ENCODE peak calls at places on chromosomes 5 and 9, in ten cellular contexts. One of them, this sample, is unnamed.

GRCh38 chr9:130290353-130291181 is 25.0 kb downstream of the HMCN2 start:
- DNase-seq in lower lobe of right lung: peak
- DNase-seq in neural progenitor cell: no peak
- DNase-seq in MM.1S: no peak
- DNase-seq in progenitor cell of endocrine pancreas: no peak
- DNase-seq in thyroid gland: no peak
- DNase-seq in mammary epithelial cell: no peak
- DNase-seq in AG10803: peak
- DNase-seq in mesothelial cell of epicardium: no peak
- DNase-seq in B cell: no peak
- DNase-seq in this sample: no peak

GRCh38 chr5:149441986-149442385 is 62.9 kb upstream of the IL17B start:
- DNase-seq in AG10803: no peak
- DNase-seq in B cell: no peak
- DNase-seq in neural progenitor cell: no peak
- DNase-seq in thyroid gland: no peak
- DNase-seq in mammary epithelial cell: peak
- DNase-seq in MM.1S: no peak
- DNase-seq in mesothelial cell of epicardium: no peak
- DNase-seq in progenitor cell of endocrine pancreas: no peak
- DNase-seq in lower lobe of right lung: no peak
- DNase-seq in this sample: no peak

GRCh38 chr5:1523793-1524480 is at the start of gene LPCAT1:
- DNase-seq in MM.1S: peak
- DNase-seq in progenitor cell of endocrine pancreas: peak
- DNase-seq in thyroid gland: peak
- DNase-seq in neural progenitor cell: peak
- DNase-seq in mammary epithelial cell: peak
- DNase-seq in mesothelial cell of epicardium: peak
- DNase-seq in lower lobe of right lung: peak
- DNase-seq in B cell: peak
- DNase-seq in AG10803: peak
- DNase-seq in this sample: peak

GRCh38 chr5:160326981-160327380 is 14.6 kb upstream of the CCNJL start:
- DNase-seq in MM.1S: no peak
- DNase-seq in thyroid gland: no peak
- DNase-seq in neural progenitor cell: no peak
- DNase-seq in progenitor cell of endocrine pancreas: no peak
- DNase-seq in B cell: no peak
- DNase-seq in lower lobe of right lung: no peak
- DNase-seq in AG10803: no peak
- DNase-seq in mesothelial cell of epicardium: no peak
- DNase-seq in mammary epithelial cell: no peak
- DNase-seq in this sample: no peak

GRCh38 chr5:157384971-157385709 is 74.9 kb upstream of the NIPAL4 start:
- DNase-seq in lower lobe of right lung: no peak
- DNase-seq in mammary epithelial cell: peak
- DNase-seq in progenitor cell of endocrine pancreas: no peak
- DNase-seq in B cell: no peak
- DNase-seq in neural progenitor cell: no peak
- DNase-seq in thyroid gland: peak
- DNase-seq in AG10803: peak
- DNase-seq in MM.1S: no peak
- DNase-seq in mesothelial cell of epicardium: peak
- DNase-seq in this sample: no peak

GRCh38 chr5:120017523-120017922 is 388.2 kb downstream of the FAM170A start:
- DNase-seq in neural progenitor cell: no peak
- DNase-seq in AG10803: peak
- DNase-seq in B cell: no peak
- DNase-seq in mammary epithelial cell: peak
- DNase-seq in lower lobe of right lung: no peak
- DNase-seq in progenitor cell of endocrine pancreas: no peak
- DNase-seq in thyroid gland: no peak
- DNase-seq in MM.1S: no peak
- DNase-seq in mesothelial cell of epicardium: no peak
- DNase-seq in this sample: no peak

GRCh38 chr5:14816999-14817761 is 54.4 kb downstream of the ANKH start:
- DNase-seq in mesothelial cell of epicardium: no peak
- DNase-seq in AG10803: peak
- DNase-seq in MM.1S: no peak
- DNase-seq in mammary epithelial cell: peak
- DNase-seq in thyroid gland: peak
- DNase-seq in progenitor cell of endocrine pancreas: no peak
- DNase-seq in B cell: no peak
- DNase-seq in neural progenitor cell: no peak
- DNase-seq in lower lobe of right lung: no peak
- DNase-seq in this sample: no peak

GRCh38 chr9:133677126-133678010 is 41.2 kb downstream of the DBH start:
- DNase-seq in MM.1S: no peak
- DNase-seq in neural progenitor cell: no peak
- DNase-seq in mesothelial cell of epicardium: no peak
- DNase-seq in mammary epithelial cell: no peak
- DNase-seq in AG10803: no peak
- DNase-seq in B cell: no peak
- DNase-seq in lower lobe of right lung: peak
- DNase-seq in progenitor cell of endocrine pancreas: no peak
- DNase-seq in thyroid gland: no peak
- DNase-seq in this sample: no peak

GRCh38 chr5:1019001-1019651 is 10.5 kb downstream of the NKD2 start:
- DNase-seq in neural progenitor cell: no peak
- DNase-seq in AG10803: no peak
- DNase-seq in mesothelial cell of epicardium: no peak
- DNase-seq in thyroid gland: no peak
- DNase-seq in MM.1S: no peak
- DNase-seq in B cell: no peak
- DNase-seq in progenitor cell of endocrine pancreas: no peak
- DNase-seq in lower lobe of right lung: peak
- DNase-seq in mammary epithelial cell: no peak
- DNase-seq in this sample: no peak

GRCh38 chr9:121498487-121499176 is 1.0 kb downstream of the GGTA1 start:
- DNase-seq in B cell: peak
- DNase-seq in AG10803: peak
- DNase-seq in MM.1S: no peak
- DNase-seq in mesothelial cell of epicardium: peak
- DNase-seq in lower lobe of right lung: peak
- DNase-seq in neural progenitor cell: peak
- DNase-seq in mammary epithelial cell: peak
- DNase-seq in progenitor cell of endocrine pancreas: no peak
- DNase-seq in thyroid gland: peak
- DNase-seq in this sample: peak

GRCh38 chr9:69671904-69672827 is at the start of gene APBA1:
- DNase-seq in thyroid gland: peak
- DNase-seq in mammary epithelial cell: peak
- DNase-seq in B cell: peak
- DNase-seq in MM.1S: peak
- DNase-seq in progenitor cell of endocrine pancreas: peak
- DNase-seq in mesothelial cell of epicardium: peak
- DNase-seq in AG10803: peak
- DNase-seq in lower lobe of right lung: peak
- DNase-seq in neural progenitor cell: peak
- DNase-seq in this sample: peak

GRCh38 chr5:143592648-143593047 is 189.2 kb upstream of the NR3C1 start:
- DNase-seq in B cell: no peak
- DNase-seq in mesothelial cell of epicardium: no peak
- DNase-seq in AG10803: peak
- DNase-seq in lower lobe of right lung: no peak
- DNase-seq in neural progenitor cell: no peak
- DNase-seq in mammary epithelial cell: no peak
- DNase-seq in progenitor cell of endocrine pancreas: no peak
- DNase-seq in MM.1S: peak
- DNase-seq in thyroid gland: no peak
- DNase-seq in this sample: no peak

GRCh38 chr9:133526721-133527321 is 2.1 kb upstream of the MYMK start:
- DNase-seq in AG10803: no peak
- DNase-seq in neural progenitor cell: no peak
- DNase-seq in lower lobe of right lung: no peak
- DNase-seq in mesothelial cell of epicardium: no peak
- DNase-seq in thyroid gland: no peak
- DNase-seq in MM.1S: no peak
- DNase-seq in B cell: no peak
- DNase-seq in progenitor cell of endocrine pancreas: no peak
- DNase-seq in mammary epithelial cell: no peak
- DNase-seq in this sample: no peak

GRCh38 chr9:95488971-95489370 is 27.8 kb downstream of the PTCH1 start:
- DNase-seq in lower lobe of right lung: no peak
- DNase-seq in neural progenitor cell: no peak
- DNase-seq in AG10803: no peak
- DNase-seq in B cell: no peak
- DNase-seq in MM.1S: no peak
- DNase-seq in mammary epithelial cell: no peak
- DNase-seq in progenitor cell of endocrine pancreas: no peak
- DNase-seq in thyroid gland: no peak
- DNase-seq in mesothelial cell of epicardium: no peak
- DNase-seq in this sample: no peak

GRCh38 chr9:12819436-12820185 is 44.8 kb downstream of the LURAP1L start:
- DNase-seq in MM.1S: peak
- DNase-seq in progenitor cell of endocrine pancreas: no peak
- DNase-seq in B cell: no peak
- DNase-seq in thyroid gland: no peak
- DNase-seq in neural progenitor cell: peak
- DNase-seq in lower lobe of right lung: no peak
- DNase-seq in AG10803: peak
- DNase-seq in mammary epithelial cell: no peak
- DNase-seq in mesothelial cell of epicardium: no peak
- DNase-seq in this sample: peak

GRCh38 chr9:135087899-135088347 is 455 bp downstream of the OLFM1 start:
- DNase-seq in AG10803: no peak
- DNase-seq in thyroid gland: no peak
- DNase-seq in progenitor cell of endocrine pancreas: no peak
- DNase-seq in neural progenitor cell: peak
- DNase-seq in mesothelial cell of epicardium: no peak
- DNase-seq in mammary epithelial cell: no peak
- DNase-seq in MM.1S: no peak
- DNase-seq in lower lobe of right lung: no peak
- DNase-seq in B cell: no peak
- DNase-seq in this sample: no peak

GRCh38 chr5:43802119-43802518 is 199.1 kb downstream of the NNT start:
- DNase-seq in progenitor cell of endocrine pancreas: no peak
- DNase-seq in mammary epithelial cell: peak
- DNase-seq in AG10803: peak
- DNase-seq in MM.1S: no peak
- DNase-seq in thyroid gland: no peak
- DNase-seq in lower lobe of right lung: no peak
- DNase-seq in neural progenitor cell: no peak
- DNase-seq in mesothelial cell of epicardium: no peak
- DNase-seq in B cell: no peak
- DNase-seq in this sample: no peak

GRCh38 chr5:40991168-40991980 is 79.8 kb downstream of the MROH2B start:
- DNase-seq in AG10803: no peak
- DNase-seq in neural progenitor cell: no peak
- DNase-seq in lower lobe of right lung: no peak
- DNase-seq in mesothelial cell of epicardium: no peak
- DNase-seq in B cell: no peak
- DNase-seq in mammary epithelial cell: peak
- DNase-seq in MM.1S: no peak
- DNase-seq in thyroid gland: peak
- DNase-seq in progenitor cell of endocrine pancreas: no peak
- DNase-seq in this sample: no peak

GRCh38 chr5:141373673-141374317 is at the start of gene PCDHGA6:
- DNase-seq in neural progenitor cell: no peak
- DNase-seq in lower lobe of right lung: no peak
- DNase-seq in MM.1S: peak
- DNase-seq in mammary epithelial cell: peak
- DNase-seq in B cell: no peak
- DNase-seq in thyroid gland: no peak
- DNase-seq in progenitor cell of endocrine pancreas: no peak
- DNase-seq in mesothelial cell of epicardium: no peak
- DNase-seq in AG10803: peak
- DNase-seq in this sample: no peak
- TF ChIP-seq CTCF in neural progenitor cell: no peak
- TF ChIP-seq CTCF in lower lobe of right lung: peak
- TF ChIP-seq CTCF in MM.1S: peak
- TF ChIP-seq CTCF in mammary epithelial cell: peak
- TF ChIP-seq CTCF in B cell: peak
- TF ChIP-seq CTCF in thyroid gland: no peak
- TF ChIP-seq CTCF in progenitor cell of endocrine pancreas: no peak
- TF ChIP-seq CTCF in mesothelial cell of epicardium: no peak
- TF ChIP-seq CTCF in AG10803: peak
- TF ChIP-seq CTCF in this sample: peak

GRCh38 chr5:179908528-179908927 is 831 bp upstream of the TBC1D9B start:
- DNase-seq in neural progenitor cell: peak
- DNase-seq in progenitor cell of endocrine pancreas: peak
- DNase-seq in B cell: no peak
- DNase-seq in lower lobe of right lung: no peak
- DNase-seq in thyroid gland: peak
- DNase-seq in mammary epithelial cell: no peak
- DNase-seq in MM.1S: no peak
- DNase-seq in mesothelial cell of epicardium: no peak
- DNase-seq in AG10803: no peak
- DNase-seq in this sample: no peak
- TF ChIP-seq CTCF in neural progenitor cell: peak
- TF ChIP-seq CTCF in progenitor cell of endocrine pancreas: peak
- TF ChIP-seq CTCF in B cell: no peak
- TF ChIP-seq CTCF in lower lobe of right lung: no peak
- TF ChIP-seq CTCF in thyroid gland: no peak
- TF ChIP-seq CTCF in mammary epithelial cell: no peak
- TF ChIP-seq CTCF in MM.1S: peak
- TF ChIP-seq CTCF in mesothelial cell of epicardium: no peak
- TF ChIP-seq CTCF in AG10803: no peak
- TF ChIP-seq CTCF in this sample: no peak

DNA sequence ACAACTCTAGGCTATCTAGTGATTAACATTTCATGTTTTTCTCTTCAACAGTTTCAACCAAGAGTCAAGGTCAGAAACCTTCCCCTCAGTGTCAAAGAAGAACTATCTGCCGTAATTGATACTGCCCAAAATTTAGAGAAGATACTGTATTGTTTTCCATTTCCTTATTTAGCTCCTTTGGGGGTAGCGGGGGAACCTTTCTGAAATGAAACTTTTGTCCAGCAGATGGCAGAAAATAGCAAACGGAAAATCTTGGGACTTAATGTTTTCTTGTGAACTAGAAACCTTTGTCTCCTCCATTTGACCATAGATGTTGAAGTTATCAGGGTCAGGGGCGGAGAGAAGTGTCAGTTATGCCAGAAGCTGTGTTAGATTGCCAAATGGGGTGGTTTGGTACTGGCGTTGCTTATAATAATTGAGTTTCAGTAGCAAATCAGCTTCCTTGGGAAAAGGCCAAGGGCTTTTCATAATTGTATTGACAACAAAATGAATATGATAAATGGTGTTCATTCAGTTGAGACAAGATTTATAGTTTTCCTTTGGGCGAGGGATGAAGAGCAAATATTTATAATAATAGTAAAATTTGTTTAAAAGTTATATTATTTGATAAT is 101.7 kb upstream of the TLX3 start:
- DNase-seq in progenitor cell of endocrine pancreas: no peak
- DNase-seq in neural progenitor cell: peak
- DNase-seq in mesothelial cell of epicardium: no peak
- DNase-seq in mammary epithelial cell: peak
- DNase-seq in B cell: peak
- DNase-seq in MM.1S: peak
- DNase-seq in thyroid gland: no peak
- DNase-seq in AG10803: peak
- DNase-seq in lower lobe of right lung: no peak
- DNase-seq in this sample: peak
- TF ChIP-seq CTCF in progenitor cell of endocrine pancreas: peak
- TF ChIP-seq CTCF in neural progenitor cell: peak
- TF ChIP-seq CTCF in mesothelial cell of epicardium: peak
- TF ChIP-seq CTCF in mammary epithelial cell: peak
- TF ChIP-seq CTCF in B cell: peak
- TF ChIP-seq CTCF in MM.1S: peak
- TF ChIP-seq CTCF in thyroid gland: no peak
- TF ChIP-seq CTCF in AG10803: peak
- TF ChIP-seq CTCF in lower lobe of right lung: peak
- TF ChIP-seq CTCF in this sample: no peak

GRCh38 chr5:110371725-110372041 is 354.8 kb downstream of the TMEM232 start:
- DNase-seq in thyroid gland: no peak
- DNase-seq in mammary epithelial cell: no peak
- DNase-seq in AG10803: no peak
- DNase-seq in lower lobe of right lung: no peak
- DNase-seq in MM.1S: no peak
- DNase-seq in neural progenitor cell: no peak
- DNase-seq in mesothelial cell of epicardium: no peak
- DNase-seq in progenitor cell of endocrine pancreas: no peak
- DNase-seq in B cell: peak
- DNase-seq in this sample: no peak
- TF ChIP-seq CTCF in thyroid gland: no peak
- TF ChIP-seq CTCF in mammary epithelial cell: no peak
- TF ChIP-seq CTCF in AG10803: no peak
- TF ChIP-seq CTCF in lower lobe of right lung: no peak
- TF ChIP-seq CTCF in MM.1S: no peak
- TF ChIP-seq CTCF in neural progenitor cell: no peak
- TF ChIP-seq CTCF in mesothelial cell of epicardium: no peak
- TF ChIP-seq CTCF in progenitor cell of endocrine pancreas: no peak
- TF ChIP-seq CTCF in B cell: no peak
- TF ChIP-seq CTCF in this sample: no peak

This sample was measured in GM13976.